ENCODE peak calls at places on chromosome 2, in eight cellular contexts. O is SK-N-MC, A is upper lobe of left lung, B is breast epithelium, X is K562, Z is GM12878, L is HCT116, K is stomach. S is an unnamed sample.

GRCh38 chr2:197168705-197169104 is 141.9 kb downstream of the ANKRD44 start:
- DNase-seq in Z (no peak), X (peak), B (peak), K (peak), L (peak), O (peak), A (peak), S (no peak)

GRCh38 chr2:70514612-70515055 is 39.0 kb downstream of the TGFA start:
- DNase-seq in K (peak), X (no peak), L (no peak), O (no peak), Z (no peak), B (peak), A (peak), S (no peak)

GRCh38 chr2:104755026-104755856 is 98.7 kb upstream of the POU3F3 start:
- DNase-seq in A (no peak), K (no peak), B (no peak), O (no peak), L (no peak), X (no peak), Z (no peak), S (no peak)

GRCh38 chr2:224882291-224883171 is 159.7 kb downstream of the DOCK10 start:
- DNase-seq in A (no peak), B (no peak), O (no peak), K (no peak), Z (no peak), X (no peak), L (no peak), S (no peak)

GRCh38 chr2:132760405-132760804 is 90.4 kb upstream of the LYPD1 start:
- DNase-seq in O (no peak), Z (no peak), L (no peak), A (no peak), K (no peak), X (no peak), B (no peak), S (no peak)

GRCh38 chr2:155350783-155351580 is 652.5 kb downstream of the KCNJ3 start:
- DNase-seq in K (no peak), A (no peak), B (no peak), Z (no peak), X (no peak), O (no peak), L (no peak), S (no peak)

GRCh38 chr2:141021109-141021508 is 1109.7 kb downstream of the LRP1B start:
- DNase-seq in K (no peak), O (no peak), B (no peak), L (no peak), Z (no peak), A (no peak), X (no peak), S (no peak)

GRCh38 chr2:70089220-70089945 is 2.1 kb downstream of the PCBP1 start:
- DNase-seq in Z (no peak), A (no peak), O (no peak), X (peak), B (no peak), K (peak), L (no peak), S (no peak)

GRCh38 chr2:234980476-234981187 is 28.8 kb downstream of the SH3BP4 start:
- DNase-seq in A (peak), L (no peak), Z (no peak), B (no peak), O (no peak), X (no peak), K (peak), S (no peak)

GRCh38 chr2:149094217-149095015 is 55.9 kb downstream of the LYPD6B start:
- DNase-seq in Z (no peak), O (peak), L (no peak), X (no peak), B (no peak), A (no peak), K (no peak), S (no peak)

GRCh38 chr2:46407852-46408455 is 71.4 kb upstream of the TMEM247 start:
- DNase-seq in X (no peak), Z (no peak), L (no peak), B (no peak), A (no peak), K (no peak), O (no peak), S (no peak)

GRCh38 chr2:69545477-69545932 is 98.0 kb downstream of the AAK1 start:
- DNase-seq in X (no peak), Z (peak), K (no peak), O (no peak), B (no peak), L (no peak), A (no peak), S (no peak)

GRCh38 chr2:208186921-208187320 is 2.9 kb downstream of the C2orf80 start:
- DNase-seq in A (no peak), X (no peak), K (no peak), B (no peak), Z (no peak), O (no peak), L (no peak), S (no peak)

GRCh38 chr2:9333591-9334171 is 89.6 kb downstream of the ITGB1BP1 start:
- DNase-seq in Z (no peak), K (peak), A (peak), O (peak), B (peak), X (peak), L (peak), S (no peak)

GRCh38 chr2:55033076-55033742 is 17.0 kb downstream of the RTN4 start:
- DNase-seq in O (no peak), X (no peak), A (peak), K (no peak), Z (peak), B (no peak), L (no peak), S (no peak)

GRCh38 chr2:26559556-26559955 is 81.6 kb downstream of the CIB4 start:
- DNase-seq in B (no peak), A (no peak), Z (no peak), K (no peak), O (no peak), X (no peak), L (no peak), S (no peak)

GRCh38 chr2:169512525-169512924 is 3.0 kb downstream of the KLHL41 start:
- DNase-seq in O (no peak), X (no peak), A (no peak), B (no peak), K (no peak), Z (no peak), L (no peak), S (no peak)

GRCh38 chr2:18771212-18771611 is 181.8 kb upstream of the NT5C1B start:
- DNase-seq in K (no peak), Z (no peak), O (no peak), X (no peak), A (no peak), B (no peak), L (no peak), S (no peak)

GRCh38 chr2:121256720-121257475 is 28.1 kb downstream of the TFCP2L1 start:
- DNase-seq in A (no peak), X (no peak), Z (no peak), B (no peak), K (peak), L (no peak), O (no peak), S (no peak)
- TF ChIP-seq POLR2AphosphoS5 in A (no peak), X (no peak), Z (no peak), B (no peak), K (no peak), L (no peak), O (no peak), S (no peak)

GRCh38 chr2:97993926-97994325 is 1.8 kb downstream of the TMEM131 start:
- DNase-seq in K (no peak), X (no peak), B (no peak), L (no peak), Z (no peak), O (no peak), A (no peak), S (no peak)

GRCh38 chr2:97995734-97996624 is at the start of gene TMEM131:
- DNase-seq in O (no peak), K (peak), X (peak), B (peak), Z (peak), A (peak), L (peak), S (no peak)

GRCh38 chr2:97991081-97991856 is 4.5 kb downstream of the TMEM131 start:
- DNase-seq in B (no peak), K (no peak), O (no peak), X (no peak), Z (no peak), L (no peak), A (no peak), S (no peak)

GRCh38 chr2:97995026-97995733 is 568 bp downstream of the TMEM131 start:
- DNase-seq in Z (peak), O (no peak), K (peak), X (peak), B (no peak), A (peak), L (no peak), S (no peak)

DNA sequence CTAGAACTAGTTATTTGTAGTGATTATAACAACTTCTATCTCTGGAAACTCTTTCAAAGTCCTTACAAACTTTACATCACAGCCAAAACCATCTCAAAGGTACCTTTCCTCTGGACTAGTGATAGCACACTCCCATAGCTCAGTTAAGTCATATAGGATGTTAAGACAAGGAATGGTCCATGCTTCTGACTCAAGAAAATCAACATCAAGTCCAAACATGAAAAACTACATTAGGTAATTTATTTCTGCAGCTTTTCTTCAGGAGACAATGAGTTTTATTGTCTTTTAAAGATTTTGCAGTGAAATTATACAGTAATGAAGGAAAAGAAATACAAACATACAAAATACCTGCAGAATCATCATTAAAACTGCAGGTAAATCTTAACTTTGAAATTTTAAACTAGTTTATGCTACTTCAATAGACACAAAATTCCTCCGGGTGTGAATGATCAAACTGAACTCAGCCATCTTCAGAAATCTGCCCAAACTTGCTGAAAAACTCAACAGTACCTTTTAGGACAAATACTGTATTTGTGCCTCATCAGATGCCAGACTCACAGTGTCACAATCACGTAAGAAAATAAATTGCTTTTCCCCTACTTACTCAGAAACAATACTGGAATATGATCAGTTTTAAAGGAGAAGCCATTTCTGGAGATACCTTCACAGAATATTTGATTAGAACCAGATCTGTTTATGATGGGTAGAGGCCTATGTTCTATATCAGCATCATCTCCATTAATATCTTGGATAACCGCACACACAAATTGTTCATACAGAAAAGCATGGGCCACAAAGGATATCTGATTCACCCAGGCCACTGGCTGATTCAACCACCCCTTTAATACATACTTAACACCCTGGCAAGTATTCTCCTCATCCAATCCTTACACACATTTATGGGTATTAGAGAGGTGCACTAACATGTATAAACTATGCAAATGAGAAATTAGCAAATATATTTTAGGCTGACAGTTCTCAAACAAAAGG is 2.6 kb downstream of the TMEM131 start:
- DNase-seq in Z (no peak), O (no peak), K (no peak), B (no peak), X (no peak), L (no peak), A (no peak), S (no peak)
- TF ChIP-seq POLR2AphosphoS5 in Z (no peak), O (no peak), K (no peak), B (no peak), X (no peak), L (no peak), A (no peak), S (no peak)

DNA sequence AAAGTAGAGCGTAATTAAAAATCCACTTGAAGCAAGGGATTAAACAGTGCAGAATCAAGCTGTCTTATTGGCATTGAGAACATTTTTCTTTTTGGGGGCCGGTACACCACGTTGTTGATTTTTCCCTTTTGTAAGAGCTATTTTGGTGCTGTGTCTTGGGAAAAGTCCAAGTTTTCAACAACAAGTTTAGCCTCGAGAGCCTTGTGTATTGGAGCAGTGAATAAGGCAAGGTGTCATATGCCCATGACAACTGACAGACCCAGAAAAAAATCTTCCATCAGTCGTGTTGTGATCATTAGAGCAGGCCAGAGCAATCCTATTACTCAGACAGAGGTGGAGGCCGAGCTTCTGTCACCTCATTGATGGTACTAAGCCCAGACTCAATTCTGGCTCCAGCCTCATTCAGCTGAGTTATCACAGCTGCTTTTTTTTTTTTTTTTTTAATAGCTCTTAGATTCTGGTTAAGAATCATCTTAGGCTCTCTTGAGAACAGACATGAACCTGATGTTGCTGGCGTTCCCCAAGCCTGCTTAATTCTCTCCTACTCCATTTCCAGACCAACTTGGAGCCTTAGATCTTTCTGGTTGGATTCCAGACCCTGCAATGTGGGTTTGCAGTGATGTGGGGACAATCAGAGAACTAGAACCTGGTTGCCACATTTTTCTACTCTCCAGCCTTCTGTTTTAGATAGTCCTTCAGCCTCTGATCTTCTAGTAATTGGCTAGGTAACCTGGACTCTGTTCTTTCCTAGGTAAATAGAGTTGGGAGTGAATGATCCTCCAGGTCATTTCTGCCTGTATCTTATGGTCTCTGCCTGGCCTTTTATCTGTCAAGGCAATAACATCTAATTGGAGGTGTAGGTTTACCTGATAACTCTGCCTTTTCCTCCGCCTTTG is 43.2 kb downstream of the MOGAT1 start:
- DNase-seq in X (no peak), L (no peak), K (no peak), Z (no peak), O (no peak), A (no peak), B (no peak), S (no peak)
- TF ChIP-seq POLR2AphosphoS5 in X (no peak), L (no peak), K (no peak), Z (no peak), O (no peak), A (peak), B (no peak), S (no peak)

GRCh38 chr2:99403084-99403483 is 65.9 kb downstream of the EIF5B start:
- DNase-seq in B (no peak), X (no peak), O (no peak), L (no peak), Z (no peak), A (no peak), K (no peak), S (no peak)

GRCh38 chr2:99403524-99403923 is 66.3 kb downstream of the EIF5B start:
- DNase-seq in K (no peak), A (no peak), B (no peak), Z (no peak), O (no peak), L (no peak), X (peak), S (no peak)

GRCh38 chr2:99404039-99404799 is 67.0 kb downstream of the EIF5B start:
- DNase-seq in B (no peak), L (no peak), Z (no peak), A (no peak), O (no peak), K (no peak), X (no peak), S (no peak)

GRCh38 chr2:99404800-99405669 is 67.8 kb downstream of the EIF5B start:
- DNase-seq in L (no peak), B (no peak), K (no peak), Z (no peak), O (no peak), X (no peak), A (no peak), S (no peak)

GRCh38 chr2:99406137-99406536 is 68.9 kb downstream of the EIF5B start:
- DNase-seq in X (no peak), K (no peak), O (no peak), L (no peak), A (no peak), Z (no peak), B (no peak), S (no peak)
- TF ChIP-seq POLR2AphosphoS5 in X (no peak), K (no peak), O (no peak), L (no peak), A (no peak), Z (no peak), B (no peak), S (no peak)

GRCh38 chr2:109690822-109691541 is 76.8 kb downstream of the SOWAHC start:
- DNase-seq in X (no peak), B (peak), O (no peak), K (peak), L (no peak), A (no peak), Z (no peak), S (no peak)
- TF ChIP-seq POLR2AphosphoS5 in X (no peak), B (no peak), O (no peak), K (peak), L (no peak), A (peak), Z (no peak), S (peak)

GRCh38 chr2:241091201-241091600 is 10.9 kb downstream of the MTERF4 start:
- DNase-seq in B (no peak), X (no peak), L (no peak), Z (no peak), K (no peak), A (no peak), O (no peak), S (no peak)

GRCh38 chr2:241091734-241092445 is 10.2 kb downstream of the MTERF4 start:
- DNase-seq in X (no peak), K (no peak), O (no peak), Z (no peak), A (no peak), B (no peak), L (no peak), S (no peak)

GRCh38 chr2:241087420-241088268 is 14.4 kb downstream of the MTERF4 start:
- DNase-seq in X (no peak), L (no peak), Z (peak), A (no peak), K (no peak), O (no peak), B (no peak), S (no peak)

GRCh38 chr2:241088376-241088775 is 13.7 kb downstream of the MTERF4 start:
- DNase-seq in B (no peak), K (no peak), A (no peak), L (no peak), Z (no peak), O (no peak), X (no peak), S (no peak)

DNA sequence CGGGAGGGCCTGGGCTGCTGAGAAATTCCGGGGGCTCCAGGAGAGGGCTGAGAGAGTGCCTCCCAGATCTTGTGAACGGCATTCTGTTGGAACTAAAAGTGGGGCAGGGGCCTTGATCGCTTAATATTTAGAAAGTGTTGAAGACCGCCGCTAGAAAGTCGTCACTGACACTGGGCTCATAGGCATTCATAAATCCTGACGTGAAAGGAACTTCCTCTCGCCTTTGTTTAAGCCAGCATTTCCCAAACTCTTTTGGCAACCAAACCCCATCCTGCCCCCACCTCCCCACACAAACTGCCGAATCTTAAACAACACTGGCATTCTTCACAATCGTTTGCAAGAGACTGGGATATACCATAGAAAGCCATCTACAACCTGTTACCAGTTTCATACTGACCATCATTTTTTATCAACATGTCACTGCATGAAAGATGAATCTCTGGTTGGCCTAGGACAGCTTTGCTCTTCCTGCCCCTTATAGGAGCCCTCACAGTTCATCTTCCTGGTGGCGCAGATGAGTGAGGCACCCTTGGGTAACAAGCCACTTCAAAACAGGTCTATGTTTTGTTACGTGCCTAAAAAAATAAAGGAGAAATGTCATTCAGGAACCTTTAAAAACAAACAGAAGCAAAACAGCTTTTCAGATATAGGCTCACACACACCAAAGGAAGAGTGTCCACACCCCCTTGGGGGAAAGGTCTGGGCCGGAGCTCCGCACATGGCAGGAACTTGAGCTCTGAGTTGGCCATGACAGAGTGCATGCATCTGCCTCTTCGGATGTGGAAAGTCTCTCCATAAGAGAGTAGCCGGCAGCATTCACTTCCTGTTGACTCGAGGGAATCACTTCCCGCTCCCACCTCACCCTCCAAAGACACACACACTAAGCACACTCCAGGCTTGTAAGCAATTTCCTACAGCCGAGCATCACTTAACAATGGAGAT is 13.0 kb downstream of the MTERF4 start:
- DNase-seq in X (no peak), K (no peak), Z (no peak), B (no peak), L (no peak), O (no peak), A (no peak), S (no peak)
- TF ChIP-seq POLR2AphosphoS5 in X (no peak), K (no peak), Z (no peak), B (no peak), L (no peak), O (no peak), A (no peak), S (no peak)

S was measured in vagina.